ENCODE peak calls at places on chromosomes 7 and 10, in ten cellular contexts. U is right lobe of liver; J is psoas muscle; R is uterus; Q is CD8-positive, alpha-beta T cell; O is body of pancreas; L is heart right ventricle; Y is tibial nerve; S is naive thymus-derived CD4-positive, alpha-beta T cell; X is tibial artery. Z is an unnamed sample. For H3K4me1 and H3K27me3, the result is how much of the 10 kb centered on the place peaks cover.

GRCh38 chr7:111858331-111858730 is 296.0 kb upstream of the IMMP2L start:
- DNase-seq in U (no peak), J (no peak), R (no peak), Q (no peak), O (no peak), L (no peak), Y (no peak), S (no peak), X (no peak), Z (no peak)

GRCh38 chr10:54133201-54133600 is 667.8 kb downstream of the PCDH15 start:
- DNase-seq in U (no peak), J (no peak), R (no peak), Q (no peak), O (no peak), L (no peak), Y (no peak), S (no peak), X (no peak), Z (no peak)

GRCh38 chr7:121267612-121268011 is 61.2 kb upstream of the WNT16 start:
- DNase-seq in U (no peak), J (no peak), R (no peak), Q (no peak), O (no peak), L (no peak), Y (no peak), S (no peak), X (no peak), Z (no peak)

GRCh38 chr10:49710966-49711365 is 31.5 kb downstream of the C10orf53 start:
- DNase-seq in U (no peak), J (no peak), R (no peak), Q (no peak), O (no peak), L (no peak), Y (no peak), S (no peak), X (no peak), Z (no peak)

GRCh38 chr7:128845987-128846386 is 15.8 kb downstream of the FLNC start:
- DNase-seq in U (no peak), J (peak), R (no peak), Q (peak), O (no peak), L (no peak), Y (no peak), S (no peak), X (no peak), Z (no peak)

GRCh38 chr7:77570330-77571011 is 33.4 kb downstream of the PTPN12 start:
- DNase-seq in U (no peak), J (no peak), R (no peak), Q (no peak), O (no peak), L (no peak), Y (no peak), S (no peak), X (no peak), Z (no peak)

GRCh38 chr10:58756126-58756525 is 243.5 kb downstream of the BICC1 start:
- DNase-seq in U (no peak), J (no peak), R (no peak), Q (no peak), O (no peak), L (no peak), Y (no peak), S (no peak), X (no peak), Z (no peak)

GRCh38 chr7:68770649-68771048 is 827.6 kb upstream of the AUTS2 start:
- DNase-seq in U (no peak), J (peak), R (no peak), Q (no peak), O (peak), L (peak), Y (no peak), S (no peak), X (no peak), Z (no peak)

GRCh38 chr10:89959433-89960110 is 258.2 kb downstream of the KIF20B start:
- DNase-seq in U (no peak), J (no peak), R (no peak), Q (no peak), O (no peak), L (no peak), Y (no peak), S (no peak), X (no peak), Z (no peak)

GRCh38 chr7:33743594-33743993 is 161.7 kb upstream of the BMPER start:
- DNase-seq in U (no peak), J (no peak), R (no peak), Q (no peak), O (no peak), L (no peak), Y (no peak), S (no peak), X (no peak), Z (no peak)

GRCh38 chr10:3014968-3015367 is 52.4 kb upstream of the PFKP start:
- DNase-seq in U (no peak), J (no peak), R (no peak), Q (no peak), O (no peak), L (peak), Y (peak), S (no peak), X (no peak), Z (no peak)

GRCh38 chr10:34775044-34775637 is 40.0 kb downstream of the PARD3 start:
- DNase-seq in U (no peak), J (no peak), R (no peak), Q (no peak), O (no peak), L (no peak), Y (no peak), S (no peak), X (no peak), Z (no peak)

GRCh38 chr7:74224511-74224832 is 14.7 kb downstream of the LAT2 start:
- DNase-seq in U (no peak), J (no peak), R (no peak), Q (no peak), O (no peak), L (no peak), Y (no peak), S (no peak), X (no peak), Z (no peak)

GRCh38 chr7:27708485-27708884 is 31.5 kb upstream of the TAX1BP1 start:
- DNase-seq in U (no peak), J (no peak), R (no peak), Q (no peak), O (no peak), L (no peak), Y (no peak), S (no peak), X (no peak), Z (no peak)

GRCh38 chr7:128343554-128344430 is at the start of gene RBM28:
- DNase-seq in U (peak), J (peak), R (peak), Q (peak), O (peak), L (peak), Y (peak), S (peak), X (peak), Z (peak)

GRCh38 chr7:155533120-155533826 is 13.1 kb downstream of the CNPY1 start:
- DNase-seq in U (no peak), J (no peak), R (no peak), Q (no peak), O (peak), L (no peak), Y (no peak), S (no peak), X (no peak), Z (no peak)

GRCh38 chr7:99644436-99644835 is 27.7 kb downstream of the ZSCAN25 start:
- DNase-seq in U (no peak), J (no peak), R (no peak), Q (no peak), O (no peak), L (no peak), Y (no peak), S (no peak), X (no peak), Z (no peak)

GRCh38 chr10:51729822-51730530 is 30.6 kb upstream of the CSTF2T start:
- DNase-seq in U (no peak), J (no peak), R (no peak), Q (no peak), O (no peak), L (no peak), Y (no peak), S (no peak), X (no peak), Z (no peak)

GRCh38 chr10:125057158-125058001 is 103.0 kb downstream of the CTBP2 start:
- DNase-seq in U (no peak), J (peak), R (peak), Q (no peak), O (no peak), L (peak), Y (peak), S (no peak), X (peak), Z (no peak)

GRCh38 chr7:3065724-3066143 is 22.1 kb upstream of the CARD11 start:
- DNase-seq in U (no peak), J (no peak), R (no peak), Q (peak), O (peak), L (no peak), Y (no peak), S (peak), X (no peak), Z (peak)

GRCh38 chr10:133159950-133160812 is at the start of gene KNDC1:
- DNase-seq in U (peak), J (no peak), R (no peak), Q (no peak), O (peak), L (no peak), Y (no peak), S (no peak), X (no peak), Z (no peak)

GRCh38 chr7:39421661-39422060 is 144.5 kb upstream of the YAE1 start:
- DNase-seq in U (no peak), J (no peak), R (no peak), Q (no peak), O (no peak), L (no peak), Y (no peak), S (no peak), X (no peak), Z (no peak)

GRCh38 chr10:119807960-119808697 is 64.5 kb downstream of the MCMBP start:
- DNase-seq in U (no peak), J (no peak), R (no peak), Q (no peak), O (no peak), L (no peak), Y (no peak), S (no peak), X (no peak), Z (no peak)

GRCh38 chr10:50739618-50740350 is at the start of gene ASAH2B:
- DNase-seq in U (peak), J (peak), R (peak), Q (peak), O (peak), L (peak), Y (peak), S (peak), X (peak), Z (peak)

GRCh38 chr10:61211468-61211867 is 241.7 kb downstream of the TMEM26 start:
- DNase-seq in U (no peak), J (no peak), R (no peak), Q (no peak), O (no peak), L (no peak), Y (no peak), S (no peak), X (no peak), Z (no peak)

GRCh38 chr10:30270247-30270646 is 78.8 kb downstream of the MTPAP start:
- DNase-seq in U (no peak), J (no peak), R (no peak), Q (no peak), O (no peak), L (no peak), Y (no peak), S (no peak), X (no peak), Z (no peak)

GRCh38 chr10:44899450-44900080 is 11.6 kb upstream of the TMEM72 start:
- DNase-seq in U (no peak), J (no peak), R (no peak), Q (no peak), O (no peak), L (no peak), Y (no peak), S (no peak), X (no peak), Z (no peak)

GRCh38 chr10:125052146-125052545 is 108.2 kb downstream of the CTBP2 start:
- DNase-seq in U (no peak), J (no peak), R (no peak), Q (no peak), O (no peak), L (no peak), Y (no peak), S (no peak), X (no peak), Z (no peak)

GRCh38 chr7:10939237-10939910 is 34.3 kb upstream of the PHF14 start:
- DNase-seq in U (no peak), J (no peak), R (no peak), Q (no peak), O (no peak), L (no peak), Y (no peak), S (peak), X (no peak), Z (peak)

GRCh38 chr7:84112771-84113170 is 81.8 kb downstream of the SEMA3A start:
- DNase-seq in U (no peak), J (no peak), R (no peak), Q (no peak), O (no peak), L (peak), Y (no peak), S (no peak), X (no peak), Z (no peak)
- H3K4me1 ChIP-seq in U (under half), J (under half), R (under half), Q (under half), O (under half), L (under half), Y (under half), S (under half), X (under half), Z (under half)

GRCh38 chr7:129902788-129903422 is 49.9 kb downstream of the UBE2H start:
- DNase-seq in U (no peak), J (no peak), R (no peak), Q (no peak), O (no peak), L (no peak), Y (no peak), S (no peak), X (no peak), Z (no peak)

GRCh38 chr7:129896568-129897382 is 56.0 kb downstream of the UBE2H start:
- DNase-seq in U (no peak), J (no peak), R (no peak), Q (no peak), O (no peak), L (no peak), Y (no peak), S (no peak), X (no peak), Z (no peak)

GRCh38 chr7:129898007-129898406 is 54.8 kb downstream of the UBE2H start:
- DNase-seq in U (no peak), J (no peak), R (no peak), Q (no peak), O (no peak), L (no peak), Y (no peak), S (no peak), X (no peak), Z (no peak)

GRCh38 chr7:129903935-129904334 is 48.8 kb downstream of the UBE2H start:
- DNase-seq in U (no peak), J (no peak), R (no peak), Q (no peak), O (no peak), L (no peak), Y (no peak), S (no peak), X (no peak), Z (no peak)

DNA sequence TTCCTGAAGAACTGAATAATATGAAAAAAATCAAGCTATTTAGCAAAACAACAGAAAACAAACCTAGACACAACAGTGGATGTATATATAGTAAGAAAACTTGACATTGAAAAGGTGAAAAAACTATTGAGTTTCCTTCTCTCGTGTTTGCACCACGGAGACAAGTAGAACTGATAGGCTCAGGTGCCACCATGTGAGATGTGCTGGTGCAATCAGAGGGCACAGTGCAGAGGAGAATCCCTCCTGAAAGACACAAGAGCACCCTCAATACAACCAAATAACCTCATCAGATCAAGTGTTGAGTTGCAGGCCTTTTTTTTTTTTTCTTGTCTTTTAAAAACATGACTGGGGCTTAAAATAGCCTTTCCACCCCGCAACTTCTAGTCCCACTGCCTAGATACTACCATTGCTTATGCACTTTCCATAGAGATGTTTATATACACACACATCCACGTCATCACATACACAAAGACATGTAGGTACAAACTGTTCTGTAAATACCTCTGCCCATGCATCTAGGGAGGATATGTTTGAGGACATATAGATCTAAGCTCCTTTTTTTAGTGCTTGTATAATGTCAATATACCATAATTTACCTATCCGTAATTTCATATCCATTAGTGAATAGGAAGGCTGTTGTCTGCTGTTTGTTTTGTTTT is 54.1 kb downstream of the UBE2H start:
- DNase-seq in U (no peak), J (no peak), R (no peak), Q (no peak), O (no peak), L (no peak), Y (no peak), S (no peak), X (no peak), Z (no peak)
- H3K27me3 ChIP-seq in U (under half), J (under half), R (under half), Q (under half), O (under half), L (under half), Y (under half), S (under half), X (under half), Z (under half)

GRCh38 chr10:4670737-4671136 is 155.3 kb upstream of the AKR1E2 start:
- DNase-seq in U (no peak), J (no peak), R (no peak), Q (no peak), O (no peak), L (no peak), Y (no peak), S (no peak), X (no peak), Z (no peak)
- H3K27ac ChIP-seq in U (no peak), J (peak), R (no peak), Q (no peak), O (no peak), L (peak), Y (no peak), S (no peak), X (no peak), Z (no peak)

GRCh38 chr7:1520574-1521234 is 9.8 kb upstream of the MAFK start:
- DNase-seq in U (peak), J (no peak), R (no peak), Q (no peak), O (no peak), L (no peak), Y (no peak), S (no peak), X (no peak), Z (no peak)
- H3K4me1 ChIP-seq in U (under half), J (under half), R (under half), Q (under half), O (under half), L (under half), Y (under half), S (under half), X (under half), Z (under half)

DNA sequence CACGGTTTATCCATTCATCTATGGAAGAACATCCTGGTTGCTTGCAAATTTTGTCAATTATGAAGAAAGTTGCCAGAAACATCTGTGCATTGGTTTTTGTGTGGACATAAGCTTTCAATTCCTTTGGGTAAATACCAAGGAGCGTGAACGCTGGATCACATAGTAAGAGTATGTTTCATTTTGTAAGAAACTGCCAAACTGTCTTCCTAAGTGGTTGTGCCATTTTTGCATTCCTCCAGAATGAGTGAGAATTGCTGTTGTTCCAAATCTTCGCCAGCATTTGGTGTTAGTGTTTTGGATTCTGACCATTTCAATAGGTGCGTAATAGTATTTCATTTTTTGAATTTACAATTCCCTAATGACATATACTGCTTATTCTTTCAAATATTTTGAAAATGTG is 155.3 kb upstream of the FRMD4A start:
- DNase-seq in U (no peak), J (no peak), R (no peak), Q (no peak), O (no peak), L (no peak), Y (no peak), S (no peak), X (no peak), Z (no peak)
- H3K27me3 ChIP-seq in U (under half), J (under half), R (under half), Q (under half), O (under half), L (under half), Y (under half), S (under half), X (under half), Z (under half)

GRCh38 chr10:100024741-100025140 is 15.0 kb upstream of the DNMBP start:
- DNase-seq in U (no peak), J (no peak), R (no peak), Q (no peak), O (no peak), L (no peak), Y (no peak), S (no peak), X (no peak), Z (no peak)
- H3K27ac ChIP-seq in U (no peak), J (no peak), R (no peak), Q (no peak), O (no peak), L (no peak), Y (no peak), S (no peak), X (no peak), Z (no peak)

DNA sequence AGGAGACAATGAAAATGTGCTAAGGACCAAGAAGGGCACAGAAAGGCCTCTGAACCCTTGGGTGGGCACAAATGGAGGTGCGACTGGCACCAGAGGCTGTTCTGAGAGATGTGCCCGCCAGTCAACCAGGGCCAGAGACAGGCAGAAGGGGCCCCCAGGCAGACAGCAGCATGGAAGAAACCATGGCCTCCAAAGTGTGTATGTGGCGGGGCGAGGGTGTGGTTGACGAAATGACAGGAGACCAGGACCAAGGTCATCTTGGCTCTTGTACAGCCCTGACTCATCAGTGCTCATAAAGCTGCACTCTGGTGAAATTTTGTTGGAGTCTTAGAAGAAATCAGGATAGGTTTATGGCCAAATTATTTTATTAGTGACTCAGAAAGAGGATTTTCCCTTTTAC is 4.0 kb upstream of the MRPS24 start:
- DNase-seq in U (no peak), J (peak), R (peak), Q (no peak), O (peak), L (no peak), Y (peak), S (no peak), X (peak), Z (no peak)
- H3K4me1 ChIP-seq in U (under half), J (half or more), R (under half), Q (under half), O (under half), L (under half), Y (under half), S (under half), X (under half), Z (under half)